ENCODE peak calls at places on chromosome 10, in eight cellular contexts. Z is GM12878, N is GM23338, A is endothelial cell of umbilical vein, K is K562, O is H1, Y is HCT116, C is HepG2. L is an unnamed sample.

GRCh38 chr10:74072503-74072902 is 74.6 kb downstream of the VCL start:
- DNase-seq in Z (no peak), N (no peak), A (no peak), K (no peak), O (no peak), Y (peak), C (no peak), L (no peak)

GRCh38 chr10:16011548-16011947 is 151.2 kb upstream of the MINDY3 start:
- DNase-seq in Z (no peak), N (no peak), A (no peak), K (no peak), O (no peak), Y (no peak), C (no peak), L (no peak)

GRCh38 chr10:44281089-44281613 is 103.7 kb downstream of the CXCL12 start:
- DNase-seq in Z (no peak), N (no peak), A (no peak), K (no peak), O (no peak), Y (no peak), C (no peak), L (no peak)

GRCh38 chr10:96711048-96711713 is 9.1 kb downstream of the PIK3AP1 start:
- DNase-seq in Z (no peak), N (no peak), A (no peak), K (no peak), O (no peak), Y (no peak), C (no peak), L (no peak)

GRCh38 chr10:128881086-128881485 is 586.0 kb upstream of the MGMT start:
- DNase-seq in Z (no peak), N (no peak), A (no peak), K (no peak), O (no peak), Y (no peak), C (no peak), L (no peak)

GRCh38 chr10:3763035-3763456 is 22.0 kb downstream of the KLF6 start:
- DNase-seq in Z (no peak), N (no peak), A (no peak), K (peak), O (no peak), Y (peak), C (no peak), L (no peak)

GRCh38 chr10:59877191-59877671 is 29.1 kb downstream of the CCDC6 start:
- DNase-seq in Z (no peak), N (no peak), A (peak), K (no peak), O (no peak), Y (no peak), C (no peak), L (no peak)

GRCh38 chr10:37992083-37992482 is 15.6 kb upstream of the ZNF25 start:
- DNase-seq in Z (no peak), N (no peak), A (no peak), K (peak), O (no peak), Y (no peak), C (no peak), L (no peak)

GRCh38 chr10:58143944-58144343 is 123.8 kb downstream of the IPMK start:
- DNase-seq in Z (no peak), N (no peak), A (no peak), K (no peak), O (no peak), Y (no peak), C (no peak), L (no peak)

GRCh38 chr10:73218466-73219191 is 28.4 kb downstream of the DNAJC9 start:
- DNase-seq in Z (no peak), N (peak), A (peak), K (peak), O (no peak), Y (peak), C (peak), L (peak)

GRCh38 chr10:114265392-114266053 is 26.5 kb downstream of the VWA2 start:
- DNase-seq in Z (no peak), N (no peak), A (no peak), K (no peak), O (no peak), Y (no peak), C (no peak), L (no peak)

GRCh38 chr10:124992462-124993344 is 50.8 kb downstream of the ZRANB1 start:
- DNase-seq in Z (no peak), N (peak), A (peak), K (no peak), O (no peak), Y (peak), C (peak), L (no peak)

GRCh38 chr10:22850541-22850940 is 77.3 kb upstream of the ARMC3 start:
- DNase-seq in Z (no peak), N (no peak), A (no peak), K (no peak), O (no peak), Y (no peak), C (no peak), L (no peak)

GRCh38 chr10:112842832-112843360 is 107.2 kb upstream of the TCF7L2 start:
- DNase-seq in Z (peak), N (no peak), A (peak), K (peak), O (no peak), Y (no peak), C (peak), L (no peak)

GRCh38 chr10:101292194-101293006 is 61.6 kb upstream of the BTRC start:
- DNase-seq in Z (no peak), N (peak), A (peak), K (peak), O (no peak), Y (no peak), C (no peak), L (no peak)

GRCh38 chr10:122357685-122358084 is 16.8 kb upstream of the PLEKHA1 start:
- DNase-seq in Z (no peak), N (no peak), A (no peak), K (no peak), O (no peak), Y (no peak), C (no peak), L (no peak)

GRCh38 chr10:108393111-108393510 is 1228.6 kb upstream of the SORCS1 start:
- DNase-seq in Z (no peak), N (no peak), A (no peak), K (no peak), O (no peak), Y (no peak), C (no peak), L (no peak)

GRCh38 chr10:5034588-5034987 is 30.9 kb upstream of the AKR1C2 start:
- DNase-seq in Z (no peak), N (no peak), A (no peak), K (no peak), O (no peak), Y (no peak), C (no peak), L (no peak)

GRCh38 chr10:88536437-88536836 is 46.7 kb downstream of the RNLS start:
- DNase-seq in Z (no peak), N (no peak), A (no peak), K (no peak), O (no peak), Y (no peak), C (no peak), L (no peak)
- H3K4me3 ChIP-seq in Z (no peak), N (no peak), A (no peak), K (no peak), O (no peak), Y (no peak), C (no peak), L (no peak)

DNA sequence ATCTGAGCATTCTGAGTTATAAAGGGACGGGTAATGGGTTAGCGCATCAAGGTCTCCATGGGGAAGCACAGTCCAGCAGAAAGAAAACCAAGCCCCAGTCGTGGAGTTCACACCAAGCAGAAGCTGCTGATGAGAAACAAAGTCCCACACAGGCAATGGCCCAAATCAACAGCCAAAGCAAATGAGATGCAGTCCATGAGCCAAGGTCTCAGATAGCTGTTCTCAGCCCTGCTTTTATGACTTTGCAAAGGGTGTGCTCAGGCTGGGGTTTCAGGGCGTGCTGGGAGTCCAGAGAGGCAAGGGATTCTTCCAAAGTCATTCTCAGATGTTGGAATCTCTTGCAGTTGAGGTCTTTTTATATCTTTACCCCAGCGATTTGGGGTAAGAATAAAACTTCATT is 32.1 kb downstream of the THNSL1 start:
- DNase-seq in Z (no peak), N (no peak), A (no peak), K (no peak), O (no peak), Y (no peak), C (no peak), L (no peak)
- TF ChIP-seq EZH2 in Z (no peak), N (no peak), A (no peak), K (no peak), O (no peak), Y (no peak), C (no peak), L (no peak)

GRCh38 chr10:77788496-77789010 is 138.0 kb downstream of the DLG5 start:
- DNase-seq in Z (no peak), N (no peak), A (no peak), K (no peak), O (no peak), Y (no peak), C (no peak), L (no peak)

GRCh38 chr10:77787440-77787839 is 139.1 kb downstream of the DLG5 start:
- DNase-seq in Z (no peak), N (no peak), A (no peak), K (no peak), O (no peak), Y (no peak), C (no peak), L (no peak)

GRCh38 chr10:77791506-77791905 is 135.0 kb downstream of the DLG5 start:
- DNase-seq in Z (no peak), N (no peak), A (no peak), K (no peak), O (no peak), Y (no peak), C (no peak), L (no peak)

GRCh38 chr10:77789861-77790260 is 136.7 kb downstream of the DLG5 start:
- DNase-seq in Z (no peak), N (no peak), A (no peak), K (no peak), O (no peak), Y (no peak), C (no peak), L (no peak)

DNA sequence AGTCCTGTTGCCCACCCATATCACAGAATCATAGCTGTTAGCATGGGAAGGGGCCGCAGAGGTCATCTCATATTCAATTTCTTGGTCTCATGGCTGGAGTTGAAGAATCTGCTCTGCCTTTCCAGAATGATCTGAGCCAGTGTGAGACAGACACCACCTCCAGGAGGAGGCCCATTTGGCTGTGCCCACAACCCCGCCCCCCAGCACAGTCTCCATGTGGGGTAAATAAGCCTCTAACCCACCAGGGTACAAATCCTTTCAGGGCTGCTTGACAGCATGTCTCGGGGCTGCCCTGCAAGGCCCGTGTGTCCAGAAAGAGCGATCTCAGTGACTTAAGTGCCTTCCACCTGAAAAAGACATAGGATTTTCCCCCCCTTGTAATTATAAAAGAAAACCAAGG is 137.5 kb downstream of the DLG5 start:
- DNase-seq in Z (no peak), N (no peak), A (no peak), K (no peak), O (no peak), Y (no peak), C (no peak), L (no peak)
- TF ChIP-seq POLR2AphosphoS5 in Z (no peak), N (no peak), A (no peak), K (no peak), O (no peak), Y (no peak), C (no peak), L (no peak)

GRCh38 chr10:57015595-57016303 is 654.7 kb upstream of the ZWINT start:
- DNase-seq in Z (no peak), N (no peak), A (no peak), K (no peak), O (no peak), Y (no peak), C (no peak), L (no peak)
- H3K4me3 ChIP-seq in Z (no peak), N (no peak), A (no peak), K (no peak), O (no peak), Y (no peak), C (no peak), L (no peak)

GRCh38 chr10:118595064-118595420 is 406 bp downstream of the PRLHR start:
- DNase-seq in Z (no peak), N (peak), A (no peak), K (no peak), O (no peak), Y (no peak), C (no peak), L (no peak)

GRCh38 chr10:118596426-118597124 is 1.1 kb upstream of the PRLHR start:
- DNase-seq in Z (no peak), N (peak), A (no peak), K (no peak), O (no peak), Y (no peak), C (no peak), L (no peak)

GRCh38 chr10:118594392-118595063 is 920 bp downstream of the PRLHR start:
- DNase-seq in Z (no peak), N (peak), A (peak), K (peak), O (peak), Y (no peak), C (no peak), L (no peak)

GRCh38 chr10:118592675-118593330 is 2.6 kb downstream of the PRLHR start:
- DNase-seq in Z (no peak), N (no peak), A (no peak), K (no peak), O (no peak), Y (no peak), C (no peak), L (no peak)

DNA sequence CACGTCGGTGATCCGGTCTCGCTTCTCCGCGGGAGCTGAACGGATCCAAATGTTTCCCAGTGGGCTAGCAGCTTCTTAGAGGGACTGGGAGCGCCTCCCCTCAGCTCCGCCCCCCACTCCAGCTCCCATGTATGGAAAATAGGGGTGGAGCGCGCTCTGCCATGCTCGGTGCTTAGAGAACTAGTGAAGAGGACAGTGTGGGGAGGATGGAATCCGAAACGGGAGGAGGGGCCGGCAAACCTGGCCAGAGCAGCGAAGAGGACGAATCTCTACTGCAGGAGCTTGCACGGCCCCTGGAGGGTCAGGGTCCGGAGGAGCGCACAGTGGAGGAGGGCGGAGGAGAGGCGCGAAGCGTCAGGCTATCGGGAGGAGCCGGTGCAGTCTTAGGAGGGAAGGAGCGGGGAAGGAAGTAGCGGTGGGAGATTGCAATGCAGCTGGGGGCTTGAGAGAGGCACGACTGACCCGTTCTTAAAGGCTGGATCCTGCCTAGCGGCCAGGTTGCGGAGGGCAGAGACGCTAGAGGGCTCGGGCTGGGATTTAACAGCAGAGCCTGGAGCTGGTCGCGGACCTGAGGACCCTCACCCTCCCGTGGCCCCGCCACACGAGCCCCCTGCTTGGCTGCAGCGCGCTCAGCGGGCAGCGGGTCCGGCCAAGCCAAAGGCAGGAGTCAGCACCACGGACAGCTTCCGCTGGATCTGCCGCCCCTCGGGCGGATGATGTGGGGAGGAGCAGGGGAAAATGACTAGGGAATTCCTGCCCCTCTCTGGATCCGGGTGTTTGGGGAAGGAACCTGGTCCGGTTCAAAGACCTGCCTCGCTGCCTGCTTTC is at the start of gene PRLHR:
- DNase-seq in Z (no peak), N (peak), A (no peak), K (peak), O (no peak), Y (no peak), C (no peak), L (no peak)
- TF ChIP-seq EZH2 in Z (no peak), N (no peak), A (no peak), K (no peak), O (no peak), Y (no peak), C (no peak), L (no peak)

DNA sequence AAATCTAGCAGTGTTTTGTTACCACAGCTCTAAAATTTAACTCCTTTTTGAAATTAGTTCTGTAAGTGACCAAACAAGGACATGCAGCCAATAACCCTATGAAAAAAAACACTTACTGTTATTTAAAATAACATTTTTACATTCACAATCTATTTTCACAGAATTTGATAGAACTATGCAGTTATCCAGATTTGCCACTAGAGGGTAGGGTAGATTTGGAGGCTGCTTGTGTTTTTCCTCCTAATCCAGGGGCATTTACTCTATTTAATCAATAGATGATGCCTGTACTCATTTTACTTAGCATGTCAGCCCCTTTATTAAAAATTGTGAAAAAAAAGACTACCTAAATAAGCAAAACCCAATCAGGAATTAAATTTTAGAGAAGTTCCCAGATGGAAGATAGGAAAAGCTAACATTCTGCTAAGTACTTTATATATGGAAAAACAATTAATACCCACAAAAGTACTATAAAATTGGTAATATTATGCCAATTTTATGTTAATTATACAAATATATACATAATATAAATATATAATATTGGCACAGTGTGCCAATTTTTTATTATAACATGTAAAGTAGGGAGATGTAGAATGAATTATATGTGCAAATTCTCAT is 18.1 kb upstream of the LIPK start:
- DNase-seq in Z (no peak), N (peak), A (peak), K (no peak), O (no peak), Y (peak), C (peak), L (no peak)
- TF ChIP-seq POLR2AphosphoS5 in Z (no peak), N (no peak), A (no peak), K (no peak), O (no peak), Y (no peak), C (no peak), L (no peak)

DNA sequence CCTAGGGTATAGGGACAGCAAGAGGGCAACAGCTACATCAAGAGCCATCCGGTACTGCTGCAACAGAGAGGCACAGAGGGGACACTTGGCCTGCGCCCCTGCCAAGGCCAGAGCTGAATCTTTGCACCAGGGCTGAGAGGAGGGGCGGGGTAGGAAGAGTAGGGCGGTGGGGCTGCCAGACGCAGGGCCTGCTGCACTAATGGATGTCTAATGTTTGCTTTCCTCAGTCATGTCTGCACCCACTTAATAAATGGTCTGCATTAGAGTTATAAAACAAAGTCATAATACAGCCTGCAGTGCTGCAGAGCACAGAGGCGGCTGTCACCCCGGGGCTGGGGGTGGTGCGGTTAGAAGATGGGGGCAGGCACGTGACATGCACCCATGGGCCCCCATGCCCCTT is 42.2 kb upstream of the SLC29A3 start:
- DNase-seq in Z (no peak), N (no peak), A (no peak), K (no peak), O (no peak), Y (no peak), C (no peak), L (no peak)
- H3K4me3 ChIP-seq in Z (no peak), N (no peak), A (no peak), K (no peak), O (no peak), Y (no peak), C (no peak), L (no peak)

L was measured in SK-N-MC.